ENCODE peak calls at places on chromosomes 13 and 19, in eight cellular contexts. Z is CD8-positive, alpha-beta T cell; I is HCT116; V is IMR-90; L is cardiac muscle cell; N is heart right ventricle; O is thoracic aorta; P is neuronal stem cell. H is an unnamed sample.

GRCh38 chr19:29364999-29365398 is 152.0 kb upstream of the UQCRFS1 start:
- DNase-seq in V (no peak), L (no peak), I (no peak), P (no peak), O (no peak), Z (no peak), N (no peak), H (no peak)

GRCh38 chr13:49840266-49840665 is 47.8 kb upstream of the KPNA3 start:
- DNase-seq in V (peak; percentile 14), I (no peak), O (no peak), P (no peak), N (no peak), L (no peak), Z (no peak), H (no peak)

GRCh38 chr19:57773488-57773887 is 4.0 kb downstream of the ZNF586 start:
- DNase-seq in N (no peak), P (no peak), I (no peak), V (no peak), L (no peak), O (no peak), Z (no peak), H (no peak)

GRCh38 chr13:28314879-28315278 is 176.5 kb downstream of the PAN3 start:
- DNase-seq in I (no peak), L (no peak), O (no peak), N (no peak), Z (no peak), P (no peak), V (no peak), H (no peak)

GRCh38 chr19:35272954-35273649 is 4.3 kb downstream of the USF2 start:
- DNase-seq in L (no peak), O (no peak), V (no peak), N (no peak), Z (no peak), I (no peak), P (no peak), H (no peak)

GRCh38 chr19:32403291-32403995 is 2.1 kb upstream of the DPY19L3 start:
- DNase-seq in N (no peak), P (no peak), L (no peak), O (no peak), V (no peak), I (no peak), Z (no peak), H (no peak)

GRCh38 chr19:13790354-13790753 is 4.9 kb upstream of the ZSWIM4 start:
- DNase-seq in I (no peak), O (no peak), L (no peak), Z (no peak), P (no peak), N (no peak), V (no peak), H (no peak)

GRCh38 chr19:14375055-14375581 is 6.1 kb upstream of the ADGRE5 start:
- DNase-seq in N (peak; percentile 35), I (no peak), P (no peak), Z (peak; percentile 78), V (no peak), L (no peak), O (no peak), H (no peak)

GRCh38 chr19:55312621-55313117 is 12.5 kb downstream of the TMEM150B start:
- DNase-seq in Z (no peak), P (no peak), L (no peak), I (no peak), N (no peak), V (no peak), O (no peak), H (no peak)

GRCh38 chr19:35557539-35558399 is 5.7 kb downstream of the ATP4A start:
- DNase-seq in O (no peak), N (peak; percentile 60), I (peak; percentile 51), V (peak; percentile 33), P (peak; percentile 89), Z (peak; percentile 55), L (peak; percentile 92), H (peak; percentile 76)

GRCh38 chr19:45884682-45885555 is 1.0 kb downstream of the IRF2BP1 start:
- DNase-seq in L (peak; percentile 19), N (peak; percentile 31), I (no peak), P (no peak), V (no peak), Z (no peak), O (no peak), H (peak; percentile 33)

GRCh38 chr19:3080281-3080680 is 13.9 kb upstream of the GNA11 start:
- DNase-seq in N (no peak), V (peak; percentile 63), O (no peak), P (no peak), L (no peak), I (no peak), Z (no peak), H (no peak)

GRCh38 chr19:30161770-30162169 is 210.4 kb upstream of the ZNF536 start:
- DNase-seq in I (no peak), P (no peak), Z (no peak), O (no peak), L (no peak), N (no peak), V (no peak), H (no peak)

GRCh38 chr13:87676254-87677042 is 5.3 kb downstream of the SLITRK5 start:
- DNase-seq in P (no peak), O (no peak), N (no peak), Z (no peak), L (no peak), V (no peak), I (no peak), H (no peak)

GRCh38 chr13:58434943-58435342 is 803.4 kb downstream of the PCDH17 start:
- DNase-seq in O (no peak), I (no peak), Z (no peak), N (no peak), P (no peak), V (no peak), L (no peak), H (peak; percentile 4)

GRCh38 chr19:911197-912033 is 1.6 kb downstream of the R3HDM4 start:
- DNase-seq in P (no peak), I (no peak), L (no peak), Z (no peak), N (no peak), V (no peak), O (no peak), H (no peak)
- H3K4me1 ChIP-seq in P (peaks cover 4% of the 10 kb centered on the region), I (peaks cover 28% of the 10 kb centered on the region), L (no peaks in the 10 kb centered on the region), Z (peaks cover 50% of the 10 kb centered on the region), N (no peaks in the 10 kb centered on the region), V (peaks cover 8% of the 10 kb centered on the region), O (peaks cover 8% of the 10 kb centered on the region), H (no peaks in the 10 kb centered on the region)

DNA sequence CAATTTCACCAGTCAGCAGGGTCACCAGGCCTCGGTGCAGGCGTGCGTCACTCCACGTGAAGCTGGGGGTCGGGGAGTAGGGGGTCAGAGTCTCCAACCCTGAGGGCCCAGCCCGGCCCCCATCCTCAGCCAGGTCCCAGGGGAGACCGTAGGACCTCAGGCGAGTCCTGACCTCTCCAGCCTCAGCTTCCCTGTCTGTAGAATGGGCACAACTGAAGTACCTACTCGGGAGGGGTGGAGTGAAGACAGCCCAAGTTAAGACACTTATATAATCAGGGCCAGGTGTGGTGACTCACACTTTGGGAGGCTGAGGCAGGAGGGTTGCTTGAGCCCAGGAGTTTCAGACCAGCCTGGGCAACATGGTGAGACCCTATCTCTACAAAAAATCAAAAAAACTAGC is 2.7 kb upstream of the SPACA4 start:
- DNase-seq in N (no peak), L (no peak), V (no peak), O (no peak), Z (no peak), P (no peak), I (no peak), H (no peak)
- H3K4me3 ChIP-seq in N (no peak overlapping the region), L (no peak overlapping the region), V (no peak overlapping the region), O (no peak overlapping the region), Z (no peak overlapping the region), P (no peak overlapping the region), I (no peak overlapping the region), H (no peak overlapping the region)

DNA sequence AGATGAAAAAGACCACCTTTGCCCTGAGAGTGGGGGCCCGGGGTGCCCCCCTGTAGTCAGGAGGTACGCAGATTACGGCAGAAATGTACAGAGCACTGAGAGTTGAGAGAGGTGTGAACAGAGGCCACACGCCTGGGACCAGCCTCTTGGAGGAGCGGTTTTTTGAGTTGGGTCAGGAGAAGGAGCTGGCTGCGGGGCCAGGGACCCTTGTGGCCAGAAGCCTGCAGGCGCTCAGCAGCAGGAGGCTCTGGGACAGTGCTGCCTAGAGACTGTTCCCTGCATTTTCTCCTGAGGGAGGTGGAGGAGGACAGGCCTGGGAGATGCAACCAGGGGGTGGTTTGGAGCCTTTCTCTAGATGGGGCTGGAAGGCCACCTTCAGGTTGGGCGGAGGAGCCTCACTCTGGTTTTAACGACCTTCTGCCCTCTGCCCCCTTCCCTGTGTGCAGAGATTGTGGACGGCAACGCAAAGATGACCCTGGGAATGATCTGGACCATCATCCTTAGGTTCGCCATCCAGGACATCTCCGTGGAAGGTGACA is 39.7 kb downstream of the CAPN12 start:
- DNase-seq in O (no peak), N (no peak), L (no peak), Z (no peak), I (no peak), P (no peak), V (no peak), H (no peak)
- H3K4me1 ChIP-seq in O (peaks cover 88% of the 10 kb centered on the region), N (peaks cover 87% of the 10 kb centered on the region), L (no peaks in the 10 kb centered on the region), Z (no peaks in the 10 kb centered on the region), I (no peaks in the 10 kb centered on the region), P (peaks cover 15% of the 10 kb centered on the region), V (peaks cover 22% of the 10 kb centered on the region), H (peaks cover 38% of the 10 kb centered on the region)

DNA sequence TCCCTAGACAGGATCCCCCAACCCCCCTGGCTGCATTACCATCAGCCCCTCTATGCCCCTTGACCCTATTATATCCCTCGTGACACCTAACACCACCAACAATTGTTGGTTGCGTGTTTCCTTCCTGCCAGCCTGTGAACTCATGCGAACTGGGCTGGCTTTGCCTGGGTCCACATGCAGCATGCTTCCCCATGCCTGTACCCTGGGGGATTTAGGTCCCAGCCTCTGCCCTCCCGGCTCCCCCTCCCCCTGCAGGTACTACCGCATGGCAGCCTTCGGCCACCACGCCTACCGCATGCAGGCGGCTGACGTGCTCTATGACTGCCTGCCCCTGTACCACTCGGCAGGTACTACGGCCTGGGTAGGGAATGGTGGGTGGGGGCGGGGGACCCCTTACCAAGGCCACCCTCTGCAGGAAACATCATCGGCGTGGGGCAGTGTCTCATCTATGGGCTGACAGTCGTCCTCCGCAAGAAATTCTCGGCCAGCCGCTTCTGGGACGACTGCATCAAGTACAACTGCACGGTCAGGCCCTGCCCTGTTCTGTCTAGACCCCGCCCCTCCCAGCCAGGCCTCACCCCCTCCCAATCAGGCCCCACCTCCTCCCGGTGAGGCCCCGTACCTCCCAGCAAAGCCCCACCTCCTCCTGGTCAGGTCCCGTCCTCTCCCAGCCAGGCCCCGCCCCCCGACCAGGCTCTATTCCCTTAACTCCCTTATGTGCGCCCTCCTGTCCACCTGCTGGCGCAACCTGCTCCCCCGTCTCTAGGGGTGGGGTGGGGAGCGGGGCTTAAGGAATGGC is 18.5 kb downstream of the SLC27A1 start:
- DNase-seq in N (peak; percentile 51), Z (peak; percentile 82), L (peak; percentile 89), P (peak; percentile 77), O (no peak), I (peak; percentile 83), V (no peak), H (peak; percentile 59)
- H3K4me3 ChIP-seq in N (no peak overlapping the region), Z (peak overlapping the region; percentile 45), L (peak overlapping the region; percentile 3), P (peak overlapping the region; percentile 55), O (peak overlapping the region; percentile 45), I (peak overlapping the region; percentile 58), V (no peak overlapping the region), H (no peak overlapping the region)

GRCh38 chr13:77536358-77536757 is 852 bp downstream of the SCEL start:
- DNase-seq in Z (no peak), N (no peak), P (no peak), I (no peak), L (no peak), V (no peak), O (no peak), H (no peak)
- H3K4me1 ChIP-seq in Z (no peaks in the 10 kb centered on the region), N (no peaks in the 10 kb centered on the region), P (peaks cover 1% of the 10 kb centered on the region), I (peaks cover 7% of the 10 kb centered on the region), L (peaks cover 8% of the 10 kb centered on the region), V (no peaks in the 10 kb centered on the region), O (no peaks in the 10 kb centered on the region), H (peaks cover 3% of the 10 kb centered on the region)

GRCh38 chr19:50377051-50377441 is 789 bp downstream of the NR1H2 start:
- DNase-seq in L (peak; percentile 21), P (no peak), Z (peak; percentile 61), N (no peak), V (no peak), O (no peak), I (peak; percentile 58), H (no peak)
- H3K4me3 ChIP-seq in L (no peak overlapping the region), P (no peak overlapping the region), Z (no peak overlapping the region), N (no peak overlapping the region), V (no peak overlapping the region), O (peak overlapping the region; percentile 99), I (peak overlapping the region; percentile 95), H (peak overlapping the region; percentile 29)

H was measured in SJCRH30.